ENCODE peak calls at places on chromosomes 16 and 17, in six cellular contexts. X, Y, A, U, V and H are unnamed samples.

GRCh38 chr16:24071990-24072389 is 184.1 kb upstream of the CACNG3 start:
- DNase-seq in X (no peak), Y (no peak), A (no peak), U (no peak), V (no peak), H (no peak)

GRCh38 chr16:82033683-82034300 is 1.3 kb upstream of the HSD17B2 start:
- DNase-seq in X (no peak), Y (no peak), A (no peak), U (no peak), V (no peak), H (no peak)

GRCh38 chr17:39221572-39221971 is 4.2 kb downstream of the STAC2 start:
- DNase-seq in X (no peak), Y (no peak), A (no peak), U (no peak), V (no peak), H (no peak)

GRCh38 chr17:385195-385835 is 32.7 kb upstream of the RPH3AL start:
- DNase-seq in X (no peak), Y (no peak), A (no peak), U (peak), V (no peak), H (no peak)

GRCh38 chr17:66661857-66662256 is 173.1 kb upstream of the CACNG5 start:
- DNase-seq in X (no peak), Y (no peak), A (no peak), U (no peak), V (no peak), H (no peak)

GRCh38 chr16:66355526-66355925 is 11.0 kb upstream of the CDH5 start:
- DNase-seq in X (no peak), Y (no peak), A (no peak), U (no peak), V (no peak), H (no peak)

GRCh38 chr17:6070895-6071511 is 824 bp downstream of the WSCD1 start:
- DNase-seq in X (no peak), Y (no peak), A (no peak), U (no peak), V (no peak), H (no peak)

GRCh38 chr16:28604186-28604565 is 5.7 kb downstream of the SULT1A1 start:
- DNase-seq in X (no peak), Y (no peak), A (no peak), U (no peak), V (no peak), H (no peak)

GRCh38 chr17:75059369-75060345 is 12.6 kb downstream of the KCTD2 start:
- DNase-seq in X (peak), Y (no peak), A (no peak), U (peak), V (no peak), H (no peak)

GRCh38 chr17:6366144-6366755 is 68.7 kb downstream of the AIPL1 start:
- DNase-seq in X (no peak), Y (no peak), A (peak), U (no peak), V (no peak), H (no peak)